ENCODE peak calls at places on chromosome 1, in six cellular contexts. One of them, this sample, is unnamed.
A peak's percentile ranks its signal among the peaks of the same experiment; 100 is the strongest.

GRCh38 chr1:158564608-158565007 is 5.8 kb downstream of the OR6P1 start:
- DNase-seq in Right ventricle myocardium superior: no peak
- DNase-seq in EH: no peak
- DNase-seq in NCI-H1105 treated with DMSO at 0.1 percent for 48 hours: no peak
- DNase-seq in stimulated activated CD4-positive, alpha-beta T cell treated with anti-CD3 and anti-CD28 coated beads, Interleukin-12 subunit alpha, Interleukin-12 subunit beta, amount 100 ng/mL, for 4 hours: no peak
- DNase-seq in activated T-cell treated with anti-CD3 and anti-CD28 coated beads for 1 hour: no peak
- DNase-seq in this sample: no peak

GRCh38 chr1:185352067-185352466 is 35.0 kb upstream of the IVNS1ABP start:
- DNase-seq in activated T-cell treated with anti-CD3 and anti-CD28 coated beads for 1 hour: no peak
- DNase-seq in NCI-H1105 treated with DMSO at 0.1 percent for 48 hours: no peak
- DNase-seq in Right ventricle myocardium superior: no peak
- DNase-seq in stimulated activated CD4-positive, alpha-beta T cell treated with anti-CD3 and anti-CD28 coated beads, Interleukin-12 subunit alpha, Interleukin-12 subunit beta, amount 100 ng/mL, for 4 hours: no peak
- DNase-seq in EH: peak; percentile 20
- DNase-seq in this sample: no peak

GRCh38 chr1:193705473-193706074 is 519.2 kb upstream of the B3GALT2 start:
- DNase-seq in NCI-H1105 treated with DMSO at 0.1 percent for 48 hours: no peak
- DNase-seq in stimulated activated CD4-positive, alpha-beta T cell treated with anti-CD3 and anti-CD28 coated beads, Interleukin-12 subunit alpha, Interleukin-12 subunit beta, amount 100 ng/mL, for 4 hours: no peak
- DNase-seq in EH: peak; percentile 50
- DNase-seq in Right ventricle myocardium superior: no peak
- DNase-seq in activated T-cell treated with anti-CD3 and anti-CD28 coated beads for 1 hour: no peak
- DNase-seq in this sample: no peak

GRCh38 chr1:172427191-172427590 is 6.7 kb downstream of the C1orf105 start:
- DNase-seq in stimulated activated CD4-positive, alpha-beta T cell treated with anti-CD3 and anti-CD28 coated beads, Interleukin-12 subunit alpha, Interleukin-12 subunit beta, amount 100 ng/mL, for 4 hours: no peak
- DNase-seq in NCI-H1105 treated with DMSO at 0.1 percent for 48 hours: no peak
- DNase-seq in activated T-cell treated with anti-CD3 and anti-CD28 coated beads for 1 hour: no peak
- DNase-seq in Right ventricle myocardium superior: no peak
- DNase-seq in EH: no peak
- DNase-seq in this sample: no peak

GRCh38 chr1:39957299-39958020 is 2.5 kb downstream of the MFSD2A start:
- DNase-seq in stimulated activated CD4-positive, alpha-beta T cell treated with anti-CD3 and anti-CD28 coated beads, Interleukin-12 subunit alpha, Interleukin-12 subunit beta, amount 100 ng/mL, for 4 hours: no peak
- DNase-seq in activated T-cell treated with anti-CD3 and anti-CD28 coated beads for 1 hour: no peak
- DNase-seq in Right ventricle myocardium superior: no peak
- DNase-seq in NCI-H1105 treated with DMSO at 0.1 percent for 48 hours: no peak
- DNase-seq in EH: peak; percentile 20
- DNase-seq in this sample: no peak

GRCh38 chr1:109573785-109574184 is 25.4 kb downstream of the GNAI3 start:
- DNase-seq in EH: no peak
- DNase-seq in Right ventricle myocardium superior: no peak
- DNase-seq in activated T-cell treated with anti-CD3 and anti-CD28 coated beads for 1 hour: no peak
- DNase-seq in NCI-H1105 treated with DMSO at 0.1 percent for 48 hours: no peak
- DNase-seq in stimulated activated CD4-positive, alpha-beta T cell treated with anti-CD3 and anti-CD28 coated beads, Interleukin-12 subunit alpha, Interleukin-12 subunit beta, amount 100 ng/mL, for 4 hours: no peak
- DNase-seq in this sample: no peak

GRCh38 chr1:59994302-59995198 is 68.0 kb upstream of the CYP2J2 start:
- DNase-seq in stimulated activated CD4-positive, alpha-beta T cell treated with anti-CD3 and anti-CD28 coated beads, Interleukin-12 subunit alpha, Interleukin-12 subunit beta, amount 100 ng/mL, for 4 hours: no peak
- DNase-seq in Right ventricle myocardium superior: no peak
- DNase-seq in NCI-H1105 treated with DMSO at 0.1 percent for 48 hours: no peak
- DNase-seq in EH: peak; percentile 95
- DNase-seq in activated T-cell treated with anti-CD3 and anti-CD28 coated beads for 1 hour: no peak
- DNase-seq in this sample: no peak

GRCh38 chr1:76687324-76688018 is 179.8 kb upstream of the ST6GALNAC5 start:
- DNase-seq in stimulated activated CD4-positive, alpha-beta T cell treated with anti-CD3 and anti-CD28 coated beads, Interleukin-12 subunit alpha, Interleukin-12 subunit beta, amount 100 ng/mL, for 4 hours: no peak
- DNase-seq in activated T-cell treated with anti-CD3 and anti-CD28 coated beads for 1 hour: no peak
- DNase-seq in Right ventricle myocardium superior: no peak
- DNase-seq in NCI-H1105 treated with DMSO at 0.1 percent for 48 hours: no peak
- DNase-seq in EH: no peak
- DNase-seq in this sample: no peak

GRCh38 chr1:180141381-180141934 is 13.2 kb upstream of the QSOX1 start:
- DNase-seq in NCI-H1105 treated with DMSO at 0.1 percent for 48 hours: no peak
- DNase-seq in activated T-cell treated with anti-CD3 and anti-CD28 coated beads for 1 hour: no peak
- DNase-seq in EH: no peak
- DNase-seq in stimulated activated CD4-positive, alpha-beta T cell treated with anti-CD3 and anti-CD28 coated beads, Interleukin-12 subunit alpha, Interleukin-12 subunit beta, amount 100 ng/mL, for 4 hours: no peak
- DNase-seq in Right ventricle myocardium superior: no peak
- DNase-seq in this sample: no peak

GRCh38 chr1:117573386-117574040 is 32.3 kb upstream of the TENT5C start:
- DNase-seq in activated T-cell treated with anti-CD3 and anti-CD28 coated beads for 1 hour: no peak
- DNase-seq in NCI-H1105 treated with DMSO at 0.1 percent for 48 hours: no peak
- DNase-seq in EH: peak; percentile 20
- DNase-seq in Right ventricle myocardium superior: no peak
- DNase-seq in stimulated activated CD4-positive, alpha-beta T cell treated with anti-CD3 and anti-CD28 coated beads, Interleukin-12 subunit alpha, Interleukin-12 subunit beta, amount 100 ng/mL, for 4 hours: no peak
- DNase-seq in this sample: no peak

GRCh38 chr1:234709473-234710279 is 99.7 kb upstream of the IRF2BP2 start:
- DNase-seq in NCI-H1105 treated with DMSO at 0.1 percent for 48 hours: no peak
- DNase-seq in Right ventricle myocardium superior: peak; percentile 70
- DNase-seq in EH: no peak
- DNase-seq in stimulated activated CD4-positive, alpha-beta T cell treated with anti-CD3 and anti-CD28 coated beads, Interleukin-12 subunit alpha, Interleukin-12 subunit beta, amount 100 ng/mL, for 4 hours: no peak
- DNase-seq in activated T-cell treated with anti-CD3 and anti-CD28 coated beads for 1 hour: no peak
- DNase-seq in this sample: no peak

GRCh38 chr1:15417365-15417934 is 7.8 kb downstream of the EFHD2 start:
- DNase-seq in Right ventricle myocardium superior: no peak
- DNase-seq in NCI-H1105 treated with DMSO at 0.1 percent for 48 hours: no peak
- DNase-seq in activated T-cell treated with anti-CD3 and anti-CD28 coated beads for 1 hour: peak; percentile 30
- DNase-seq in EH: peak; percentile 73
- DNase-seq in stimulated activated CD4-positive, alpha-beta T cell treated with anti-CD3 and anti-CD28 coated beads, Interleukin-12 subunit alpha, Interleukin-12 subunit beta, amount 100 ng/mL, for 4 hours: peak; percentile 31
- DNase-seq in this sample: peak; percentile 60

GRCh38 chr1:116311756-116312691 is 61.0 kb upstream of the ATP1A1 start:
- DNase-seq in NCI-H1105 treated with DMSO at 0.1 percent for 48 hours: no peak
- DNase-seq in stimulated activated CD4-positive, alpha-beta T cell treated with anti-CD3 and anti-CD28 coated beads, Interleukin-12 subunit alpha, Interleukin-12 subunit beta, amount 100 ng/mL, for 4 hours: no peak
- DNase-seq in EH: no peak
- DNase-seq in activated T-cell treated with anti-CD3 and anti-CD28 coated beads for 1 hour: no peak
- DNase-seq in Right ventricle myocardium superior: no peak
- DNase-seq in this sample: no peak

GRCh38 chr1:168585191-168585590 is 8.8 kb downstream of the XCL1 start:
- DNase-seq in Right ventricle myocardium superior: no peak
- DNase-seq in EH: peak; percentile 24
- DNase-seq in NCI-H1105 treated with DMSO at 0.1 percent for 48 hours: no peak
- DNase-seq in stimulated activated CD4-positive, alpha-beta T cell treated with anti-CD3 and anti-CD28 coated beads, Interleukin-12 subunit alpha, Interleukin-12 subunit beta, amount 100 ng/mL, for 4 hours: no peak
- DNase-seq in activated T-cell treated with anti-CD3 and anti-CD28 coated beads for 1 hour: no peak
- DNase-seq in this sample: no peak

GRCh38 chr1:1199141-1199960 is 7.0 kb downstream of the TNFRSF18 start:
- DNase-seq in activated T-cell treated with anti-CD3 and anti-CD28 coated beads for 1 hour: no peak
- DNase-seq in EH: no peak
- DNase-seq in Right ventricle myocardium superior: no peak
- DNase-seq in NCI-H1105 treated with DMSO at 0.1 percent for 48 hours: no peak
- DNase-seq in stimulated activated CD4-positive, alpha-beta T cell treated with anti-CD3 and anti-CD28 coated beads, Interleukin-12 subunit alpha, Interleukin-12 subunit beta, amount 100 ng/mL, for 4 hours: no peak
- DNase-seq in this sample: no peak

GRCh38 chr1:99149952-99150351 is 114.3 kb upstream of the PLPPR4 start:
- DNase-seq in EH: no peak
- DNase-seq in NCI-H1105 treated with DMSO at 0.1 percent for 48 hours: no peak
- DNase-seq in Right ventricle myocardium superior: no peak
- DNase-seq in activated T-cell treated with anti-CD3 and anti-CD28 coated beads for 1 hour: no peak
- DNase-seq in stimulated activated CD4-positive, alpha-beta T cell treated with anti-CD3 and anti-CD28 coated beads, Interleukin-12 subunit alpha, Interleukin-12 subunit beta, amount 100 ng/mL, for 4 hours: no peak
- DNase-seq in this sample: no peak

GRCh38 chr1:66265796-66266195 is 268.2 kb upstream of the SGIP1 start:
- DNase-seq in NCI-H1105 treated with DMSO at 0.1 percent for 48 hours: no peak
- DNase-seq in Right ventricle myocardium superior: no peak
- DNase-seq in EH: peak; percentile 71
- DNase-seq in stimulated activated CD4-positive, alpha-beta T cell treated with anti-CD3 and anti-CD28 coated beads, Interleukin-12 subunit alpha, Interleukin-12 subunit beta, amount 100 ng/mL, for 4 hours: no peak
- DNase-seq in activated T-cell treated with anti-CD3 and anti-CD28 coated beads for 1 hour: no peak
- DNase-seq in this sample: no peak

GRCh38 chr1:207752456-207753132 is 740 bp downstream of the CD46 start:
- DNase-seq in activated T-cell treated with anti-CD3 and anti-CD28 coated beads for 1 hour: no peak
- DNase-seq in stimulated activated CD4-positive, alpha-beta T cell treated with anti-CD3 and anti-CD28 coated beads, Interleukin-12 subunit alpha, Interleukin-12 subunit beta, amount 100 ng/mL, for 4 hours: peak; percentile 16
- DNase-seq in NCI-H1105 treated with DMSO at 0.1 percent for 48 hours: peak; percentile 41
- DNase-seq in EH: peak; percentile 16
- DNase-seq in Right ventricle myocardium superior: peak; percentile 46
- DNase-seq in this sample: peak; percentile 54

This sample was measured in GM13976.